ENCODE peak calls at places on chromosome 1, in nine cellular contexts. One of them, this sample, is unnamed.
A peak's percentile ranks its signal among the peaks of the same experiment; 100 is the strongest.

GRCh38 chr1:22044690-22045420 is 7.7 kb upstream of the CDC42 start:
- DNase-seq in head of caudate nucleus: no peak
- DNase-seq in H7: peak; percentile 22
- DNase-seq in iris pigment epithelial cell: peak; percentile 91
- DNase-seq in testis: no peak
- DNase-seq in left ventricle myocardium superior: no peak
- DNase-seq in NCI-H82: no peak
- DNase-seq in AG04450: no peak
- DNase-seq in breast epithelium: no peak
- DNase-seq in this sample: no peak

GRCh38 chr1:245382981-245383380 is 228.2 kb downstream of the KIF26B start:
- DNase-seq in head of caudate nucleus: no peak
- DNase-seq in H7: no peak
- DNase-seq in iris pigment epithelial cell: no peak
- DNase-seq in testis: no peak
- DNase-seq in left ventricle myocardium superior: no peak
- DNase-seq in NCI-H82: no peak
- DNase-seq in AG04450: no peak
- DNase-seq in breast epithelium: no peak
- DNase-seq in this sample: no peak

GRCh38 chr1:153612755-153613331 is at the start of gene S100A16:
- DNase-seq in head of caudate nucleus: peak; percentile 59
- DNase-seq in H7: peak; percentile 90
- DNase-seq in iris pigment epithelial cell: peak; percentile 56
- DNase-seq in testis: peak; percentile 84
- DNase-seq in left ventricle myocardium superior: peak; percentile 87
- DNase-seq in NCI-H82: no peak
- DNase-seq in AG04450: no peak
- DNase-seq in breast epithelium: peak; percentile 82
- DNase-seq in this sample: peak; percentile 89

GRCh38 chr1:200838676-200839445 is 33.9 kb upstream of the GPR25 start:
- DNase-seq in head of caudate nucleus: no peak
- DNase-seq in H7: no peak
- DNase-seq in iris pigment epithelial cell: peak; percentile 83
- DNase-seq in testis: no peak
- DNase-seq in left ventricle myocardium superior: no peak
- DNase-seq in NCI-H82: no peak
- DNase-seq in AG04450: no peak
- DNase-seq in breast epithelium: no peak
- DNase-seq in this sample: no peak

GRCh38 chr1:30417701-30418425 is 305.5 kb downstream of the MATN1 start:
- DNase-seq in head of caudate nucleus: no peak
- DNase-seq in H7: peak; percentile 39
- DNase-seq in iris pigment epithelial cell: no peak
- DNase-seq in testis: no peak
- DNase-seq in left ventricle myocardium superior: no peak
- DNase-seq in NCI-H82: no peak
- DNase-seq in AG04450: no peak
- DNase-seq in breast epithelium: peak; percentile 17
- DNase-seq in this sample: peak; percentile 15

GRCh38 chr1:32761253-32761877 is 55.8 kb downstream of the YARS1 start:
- DNase-seq in head of caudate nucleus: no peak
- DNase-seq in H7: peak; percentile 68
- DNase-seq in iris pigment epithelial cell: peak; percentile 93
- DNase-seq in testis: no peak
- DNase-seq in left ventricle myocardium superior: peak; percentile 25
- DNase-seq in NCI-H82: no peak
- DNase-seq in AG04450: no peak
- DNase-seq in breast epithelium: peak; percentile 82
- DNase-seq in this sample: peak; percentile 87

GRCh38 chr1:44076093-44076492 is 42.5 kb upstream of the KLF17 start:
- DNase-seq in head of caudate nucleus: no peak
- DNase-seq in H7: no peak
- DNase-seq in iris pigment epithelial cell: no peak
- DNase-seq in testis: no peak
- DNase-seq in left ventricle myocardium superior: no peak
- DNase-seq in NCI-H82: no peak
- DNase-seq in AG04450: no peak
- DNase-seq in breast epithelium: no peak
- DNase-seq in this sample: no peak

GRCh38 chr1:109242387-109242786 is 7.0 kb upstream of the CELSR2 start:
- DNase-seq in head of caudate nucleus: peak; percentile 45
- DNase-seq in H7: peak; percentile 15
- DNase-seq in iris pigment epithelial cell: no peak
- DNase-seq in testis: peak; percentile 56
- DNase-seq in left ventricle myocardium superior: peak; percentile 49
- DNase-seq in NCI-H82: peak; percentile 69
- DNase-seq in AG04450: no peak
- DNase-seq in breast epithelium: no peak
- DNase-seq in this sample: no peak

GRCh38 chr1:59180715-59181114 is 116.2 kb upstream of the FGGY start:
- DNase-seq in head of caudate nucleus: no peak
- DNase-seq in H7: no peak
- DNase-seq in iris pigment epithelial cell: peak; percentile 38
- DNase-seq in testis: no peak
- DNase-seq in left ventricle myocardium superior: no peak
- DNase-seq in NCI-H82: no peak
- DNase-seq in AG04450: no peak
- DNase-seq in breast epithelium: no peak
- DNase-seq in this sample: no peak

GRCh38 chr1:185862235-185862634 is 128.0 kb downstream of the HMCN1 start:
- DNase-seq in head of caudate nucleus: no peak
- DNase-seq in H7: no peak
- DNase-seq in iris pigment epithelial cell: peak; percentile 67
- DNase-seq in testis: no peak
- DNase-seq in left ventricle myocardium superior: no peak
- DNase-seq in NCI-H82: no peak
- DNase-seq in AG04450: no peak
- DNase-seq in breast epithelium: no peak
- DNase-seq in this sample: no peak

GRCh38 chr1:113692342-113692741 is 66.9 kb downstream of the PHTF1 start:
- DNase-seq in head of caudate nucleus: no peak
- DNase-seq in H7: no peak
- DNase-seq in iris pigment epithelial cell: no peak
- DNase-seq in testis: no peak
- DNase-seq in left ventricle myocardium superior: no peak
- DNase-seq in NCI-H82: no peak
- DNase-seq in AG04450: no peak
- DNase-seq in breast epithelium: no peak
- DNase-seq in this sample: no peak

GRCh38 chr1:73839922-73840321 is 358.1 kb downstream of the LRRIQ3 start:
- DNase-seq in head of caudate nucleus: no peak
- DNase-seq in H7: no peak
- DNase-seq in iris pigment epithelial cell: peak; percentile 0
- DNase-seq in testis: peak; percentile 47
- DNase-seq in left ventricle myocardium superior: no peak
- DNase-seq in NCI-H82: peak; percentile 10
- DNase-seq in AG04450: no peak
- DNase-seq in breast epithelium: no peak
- DNase-seq in this sample: no peak

GRCh38 chr1:67300561-67300960 is 7.1 kb upstream of the IL12RB2 start:
- DNase-seq in head of caudate nucleus: no peak
- DNase-seq in H7: no peak
- DNase-seq in iris pigment epithelial cell: no peak
- DNase-seq in testis: no peak
- DNase-seq in left ventricle myocardium superior: no peak
- DNase-seq in NCI-H82: no peak
- DNase-seq in AG04450: no peak
- DNase-seq in breast epithelium: no peak
- DNase-seq in this sample: no peak

GRCh38 chr1:180097319-180097605 is 57.4 kb upstream of the QSOX1 start:
- DNase-seq in head of caudate nucleus: no peak
- DNase-seq in H7: no peak
- DNase-seq in iris pigment epithelial cell: no peak
- DNase-seq in testis: no peak
- DNase-seq in left ventricle myocardium superior: no peak
- DNase-seq in NCI-H82: no peak
- DNase-seq in AG04450: no peak
- DNase-seq in breast epithelium: no peak
- DNase-seq in this sample: no peak

GRCh38 chr1:184593612-184594011 is 161.0 kb downstream of the EDEM3 start:
- DNase-seq in head of caudate nucleus: no peak
- DNase-seq in H7: no peak
- DNase-seq in iris pigment epithelial cell: peak; percentile 41
- DNase-seq in testis: no peak
- DNase-seq in left ventricle myocardium superior: no peak
- DNase-seq in NCI-H82: no peak
- DNase-seq in AG04450: no peak
- DNase-seq in breast epithelium: no peak
- DNase-seq in this sample: no peak

GRCh38 chr1:206517784-206518183 is 10.5 kb downstream of the RASSF5 start:
- DNase-seq in head of caudate nucleus: no peak
- DNase-seq in H7: no peak
- DNase-seq in iris pigment epithelial cell: no peak
- DNase-seq in testis: no peak
- DNase-seq in left ventricle myocardium superior: no peak
- DNase-seq in NCI-H82: peak; percentile 99
- DNase-seq in AG04450: no peak
- DNase-seq in breast epithelium: no peak
- DNase-seq in this sample: no peak

GRCh38 chr1:23286401-23286800 is 57.7 kb downstream of the HNRNPR start:
- DNase-seq in head of caudate nucleus: no peak
- DNase-seq in H7: no peak
- DNase-seq in iris pigment epithelial cell: no peak
- DNase-seq in testis: no peak
- DNase-seq in left ventricle myocardium superior: no peak
- DNase-seq in NCI-H82: no peak
- DNase-seq in AG04450: no peak
- DNase-seq in breast epithelium: no peak
- DNase-seq in this sample: no peak

GRCh38 chr1:187848321-187848720 is 1019.6 kb downstream of the PLA2G4A start:
- DNase-seq in head of caudate nucleus: no peak
- DNase-seq in H7: no peak
- DNase-seq in iris pigment epithelial cell: no peak
- DNase-seq in testis: no peak
- DNase-seq in left ventricle myocardium superior: no peak
- DNase-seq in NCI-H82: no peak
- DNase-seq in AG04450: no peak
- DNase-seq in breast epithelium: no peak
- DNase-seq in this sample: no peak

GRCh38 chr1:245025525-245025924 is 129.3 kb upstream of the KIF26B start:
- DNase-seq in head of caudate nucleus: no peak
- DNase-seq in H7: no peak
- DNase-seq in iris pigment epithelial cell: no peak
- DNase-seq in testis: no peak
- DNase-seq in left ventricle myocardium superior: no peak
- DNase-seq in NCI-H82: no peak
- DNase-seq in AG04450: no peak
- DNase-seq in breast epithelium: no peak
- DNase-seq in this sample: no peak

GRCh38 chr1:119637719-119638118 is 10.3 kb downstream of the ZNF697 start:
- DNase-seq in head of caudate nucleus: no peak
- DNase-seq in H7: no peak
- DNase-seq in iris pigment epithelial cell: no peak
- DNase-seq in testis: no peak
- DNase-seq in left ventricle myocardium superior: no peak
- DNase-seq in NCI-H82: no peak
- DNase-seq in AG04450: no peak
- DNase-seq in breast epithelium: no peak
- DNase-seq in this sample: no peak

This sample was measured in RWPE2.